ENCODE peak calls at places on chromosomes 6 and 20, in seven cellular contexts. B is left lung, L is PC-3, S is brain microvascular endothelial cell, H is stomach, T is fibroblast of the aortic adventitia, W is esophagus squamous epithelium. M is an unnamed sample.

GRCh38 chr20:48791014-48791413 is 36.8 kb downstream of the PREX1 start:
- DNase-seq in B (no peak), L (peak), S (no peak), H (no peak), T (peak), W (no peak), M (no peak)

GRCh38 chr20:14193443-14193842 is 144.0 kb downstream of the FLRT3 start:
- DNase-seq in B (no peak), L (no peak), S (no peak), H (no peak), T (no peak), W (no peak), M (no peak)

GRCh38 chr6:136035378-136036070 is 184.0 kb downstream of the PDE7B start:
- DNase-seq in B (no peak), L (no peak), S (no peak), H (no peak), T (peak), W (no peak), M (peak)

GRCh38 chr6:122476131-122476530 is 4.5 kb upstream of the SERINC1 start:
- DNase-seq in B (no peak), L (peak), S (no peak), H (no peak), T (peak), W (no peak), M (peak)

GRCh38 chr20:48659888-48660287 is 167.9 kb downstream of the PREX1 start:
- DNase-seq in B (no peak), L (no peak), S (no peak), H (peak), T (peak), W (no peak), M (no peak)

GRCh38 chr20:25378189-25378883 is 12.3 kb downstream of the ABHD12 start:
- DNase-seq in B (no peak), L (no peak), S (no peak), H (no peak), T (no peak), W (no peak), M (no peak)

GRCh38 chr6:121645100-121645745 is 209.8 kb downstream of the GJA1 start:
- DNase-seq in B (no peak), L (no peak), S (peak), H (no peak), T (no peak), W (no peak), M (peak)

GRCh38 chr6:152310371-152310954 is 326.7 kb downstream of the SYNE1 start:
- DNase-seq in B (no peak), L (no peak), S (no peak), H (no peak), T (no peak), W (no peak), M (no peak)

GRCh38 chr20:1758765-1759164 is 101.2 kb upstream of the SIRPG start:
- DNase-seq in B (no peak), L (no peak), S (no peak), H (no peak), T (no peak), W (no peak), M (no peak)

GRCh38 chr20:44600758-44601562 is 18.6 kb downstream of the PKIG start:
- DNase-seq in B (no peak), L (no peak), S (no peak), H (no peak), T (peak), W (no peak), M (peak)

GRCh38 chr6:4371207-4371921 is 236.0 kb upstream of the ECI2 start:
- DNase-seq in B (no peak), L (no peak), S (peak), H (peak), T (peak), W (no peak), M (peak)

GRCh38 chr20:59010321-59010994 is 3.4 kb upstream of the CTSZ start:
- DNase-seq in B (peak), L (peak), S (no peak), H (peak), T (no peak), W (no peak), M (no peak)

GRCh38 chr20:51833326-51833725 is 31.0 kb upstream of the SALL4 start:
- DNase-seq in B (no peak), L (peak), S (no peak), H (no peak), T (no peak), W (no peak), M (no peak)

GRCh38 chr6:68757821-68758220 is 122.7 kb downstream of the ADGRB3 start:
- DNase-seq in B (no peak), L (no peak), S (no peak), H (no peak), T (no peak), W (no peak), M (no peak)

GRCh38 chr6:26457796-26458688 is at the start of gene BTN2A1:
- DNase-seq in B (peak), L (peak), S (peak), H (peak), T (peak), W (peak), M (peak)

GRCh38 chr6:4776493-4776966 is 326 bp downstream of the CDYL start:
- DNase-seq in B (no peak), L (no peak), S (no peak), H (no peak), T (no peak), W (no peak), M (no peak)

GRCh38 chr6:127100510-127101140 is 17.8 kb upstream of the RSPO3 start:
- DNase-seq in B (no peak), L (peak), S (no peak), H (no peak), T (peak), W (no peak), M (peak)

GRCh38 chr6:44675449-44675848 is 287.9 kb downstream of the CDC5L start:
- DNase-seq in B (no peak), L (peak), S (no peak), H (no peak), T (no peak), W (no peak), M (peak)
- TF ChIP-seq CTCF in B (no peak), L (peak), S (no peak), H (no peak), T (no peak), W (no peak), M (no peak)

GRCh38 chr6:143506199-143506598 is 5.3 kb downstream of the FUCA2 start:
- DNase-seq in B (no peak), L (no peak), S (no peak), H (no peak), T (no peak), W (no peak), M (no peak)

GRCh38 chr6:143506620-143507019 is 4.9 kb downstream of the FUCA2 start:
- DNase-seq in B (no peak), L (no peak), S (no peak), H (no peak), T (no peak), W (no peak), M (no peak)

GRCh38 chr6:143505111-143505510 is 6.4 kb downstream of the FUCA2 start:
- DNase-seq in B (no peak), L (no peak), S (no peak), H (no peak), T (no peak), W (no peak), M (no peak)

GRCh38 chr6:143505537-143505936 is 6.0 kb downstream of the FUCA2 start:
- DNase-seq in B (no peak), L (no peak), S (no peak), H (no peak), T (no peak), W (no peak), M (no peak)

GRCh38 chr6:143504369-143504768 is 7.2 kb downstream of the FUCA2 start:
- DNase-seq in B (no peak), L (no peak), S (no peak), H (no peak), T (no peak), W (no peak), M (no peak)
- H3K4me3 ChIP-seq in B (no peak), L (no peak), S (no peak), H (no peak), T (no peak), W (no peak), M (no peak)

DNA sequence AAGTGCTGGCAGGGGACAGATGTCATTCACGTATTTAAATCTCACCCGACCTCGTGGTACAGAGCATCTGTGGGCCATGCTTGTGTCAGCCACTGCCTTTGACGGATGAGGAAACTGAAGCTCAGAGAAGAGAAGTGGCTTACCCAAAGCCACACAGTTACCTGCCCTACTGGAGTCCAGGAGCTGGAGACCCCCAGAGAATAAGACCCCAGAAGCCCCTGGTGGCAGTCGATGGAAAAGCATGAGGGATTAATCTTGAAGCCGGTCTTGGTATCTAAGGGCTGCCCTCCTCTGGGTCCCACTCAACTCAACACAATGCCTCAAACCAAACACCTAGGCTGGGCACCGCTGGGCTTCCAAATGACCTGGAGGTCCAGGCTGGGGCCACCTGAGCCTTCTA is 83.1 kb downstream of the GRM4 start:
- DNase-seq in B (no peak), L (no peak), S (no peak), H (no peak), T (no peak), W (no peak), M (no peak)
- TF ChIP-seq CTCF in B (no peak), L (peak), S (peak), H (no peak), T (peak), W (no peak), M (peak)

GRCh38 chr6:626236-626635 is 30.7 kb downstream of the HUS1B start:
- DNase-seq in B (no peak), L (peak), S (peak), H (no peak), T (no peak), W (no peak), M (no peak)
- H3K4me3 ChIP-seq in B (no peak), L (no peak), S (no peak), H (no peak), T (no peak), W (no peak), M (no peak)

GRCh38 chr20:34579191-34579661 is 20.7 kb downstream of the MAP1LC3A start:
- DNase-seq in B (no peak), L (peak), S (peak), H (peak), T (peak), W (no peak), M (peak)
- TF ChIP-seq CTCF in B (peak), L (peak), S (peak), H (peak), T (peak), W (peak), M (peak)

GRCh38 chr20:7728373-7728772 is 211.9 kb downstream of the HAO1 start:
- DNase-seq in B (no peak), L (peak), S (no peak), H (no peak), T (peak), W (no peak), M (peak)
- H3K4me3 ChIP-seq in B (no peak), L (no peak), S (no peak), H (no peak), T (no peak), W (no peak), M (no peak)

GRCh38 chr6:43853066-43853650 is 83.1 kb downstream of the VEGFA start:
- DNase-seq in B (no peak), L (peak), S (no peak), H (no peak), T (no peak), W (no peak), M (no peak)
- TF ChIP-seq CTCF in B (no peak), L (no peak), S (no peak), H (no peak), T (no peak), W (no peak), M (no peak)

M was measured in fibroblast of mammary gland.